ENCODE peak calls at places on chromosomes 12 and 14, in five cellular contexts. H, J, T, M and Z are unnamed samples.

GRCh38 chr14:83300454-83301064 is 1766.9 kb upstream of the SEL1L start:
- DNase-seq in M (peak; percentile 12), J (peak; percentile 12), H (peak; percentile 52), T (no peak), Z (peak; percentile 0)

GRCh38 chr12:5073838-5074237 is 30.2 kb downstream of the KCNA5 start:
- DNase-seq in T (no peak), M (peak; percentile 22), H (peak; percentile 44), J (no peak), Z (peak; percentile 10)

GRCh38 chr12:8572507-8572906 is 31.8 kb upstream of the CLEC4E start:
- DNase-seq in T (no peak), M (no peak), J (no peak), H (no peak), Z (no peak)

GRCh38 chr14:25909361-25909760 is 688.5 kb downstream of the NOVA1 start:
- DNase-seq in H (no peak), M (no peak), T (no peak), J (peak; percentile 9), Z (no peak)

GRCh38 chr12:72330291-72330690 is 58.1 kb downstream of the TRHDE start:
- DNase-seq in T (no peak), M (no peak), H (peak; percentile 82), J (no peak), Z (no peak)

GRCh38 chr12:82757059-82757458 is 70.4 kb downstream of the TMTC2 start:
- DNase-seq in J (no peak), M (no peak), H (no peak), T (no peak), Z (no peak)

GRCh38 chr12:7108042-7108927 is 729 bp downstream of the C1RL start:
- DNase-seq in T (peak; percentile 55), H (peak; percentile 70), J (peak; percentile 69), M (peak; percentile 70), Z (peak; percentile 78)

GRCh38 chr14:102039157-102039556 is 47.7 kb downstream of the HSP90AA1 start:
- DNase-seq in J (no peak), H (no peak), M (no peak), T (no peak), Z (no peak)

GRCh38 chr14:70780396-70781075 is 28.8 kb downstream of the MAP3K9 start:
- DNase-seq in J (no peak), T (peak; percentile 66), H (no peak), M (no peak), Z (no peak)

GRCh38 chr14:97253756-97254155 is 456.6 kb downstream of the VRK1 start:
- DNase-seq in J (no peak), M (no peak), T (no peak), H (no peak), Z (no peak)

GRCh38 chr14:61585598-61586538 is 109.4 kb upstream of the HIF1A start:
- DNase-seq in T (no peak), H (peak; percentile 93), J (no peak), M (no peak), Z (no peak)

GRCh38 chr12:96238336-96239031 is 44.3 kb downstream of the ELK3 start:
- DNase-seq in H (no peak), J (no peak), T (no peak), M (no peak), Z (no peak)
- H4K20me1 ChIP-seq in H (peaks cover 81% of the 10 kb centered on the region), J (no peaks in the 10 kb centered on the region), T (no peaks in the 10 kb centered on the region), M (peaks cover 94% of the 10 kb centered on the region), Z (no peaks in the 10 kb centered on the region)

DNA sequence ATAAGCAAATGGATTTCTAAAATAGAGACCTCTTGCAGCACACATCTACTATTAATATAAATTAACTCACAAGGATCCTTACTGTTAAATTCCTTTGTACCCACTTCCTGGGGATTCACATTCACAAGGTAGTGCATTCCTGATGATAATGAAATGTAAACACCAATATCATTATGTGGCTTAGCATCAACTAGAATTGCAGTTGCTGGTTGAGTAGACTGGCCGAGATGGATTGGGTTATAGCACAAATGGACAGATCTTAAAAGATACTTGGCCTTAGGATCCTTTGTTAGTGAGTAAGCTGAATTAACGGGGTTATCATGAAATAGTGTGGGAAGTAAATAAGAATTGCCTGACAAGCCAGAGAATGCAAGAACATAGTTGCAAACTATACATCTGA is 369.1 kb downstream of the AEBP2 start:
- DNase-seq in M (no peak), J (no peak), H (no peak), T (no peak), Z (no peak)
- TF ChIP-seq MXI1 in M (no peak), J (no peak), H (no peak), T (no peak), Z (no peak)

DNA sequence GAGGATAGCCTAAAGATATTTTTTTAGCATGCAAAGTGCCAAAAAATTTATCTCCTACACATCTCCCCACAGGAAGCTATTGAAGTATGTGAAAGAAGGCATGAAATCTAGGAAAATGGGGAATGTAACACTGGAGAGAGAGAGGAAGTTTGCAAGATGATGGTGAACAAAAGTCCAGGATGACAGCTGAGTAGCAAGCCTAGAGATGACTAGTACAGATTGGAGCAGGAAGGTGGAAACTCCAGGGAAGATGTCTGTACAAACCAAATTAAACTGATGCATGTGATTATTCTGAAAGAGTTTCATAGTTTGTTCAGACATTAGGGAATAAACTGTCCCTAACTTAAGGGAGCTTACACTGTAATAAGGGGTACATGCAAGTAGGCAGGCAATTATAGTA is 99.3 kb downstream of the RAD51B start:
- DNase-seq in H (no peak), M (no peak), J (no peak), T (no peak), Z (no peak)
- H4K20me1 ChIP-seq in H (no peaks in the 10 kb centered on the region), M (no peaks in the 10 kb centered on the region), J (no peaks in the 10 kb centered on the region), T (no peaks in the 10 kb centered on the region), Z (no peaks in the 10 kb centered on the region)

GRCh38 chr12:50187084-50187900 is 20.1 kb upstream of the CERS5 start:
- DNase-seq in M (no peak), T (peak; percentile 47), H (peak; percentile 94), J (no peak), Z (no peak)
- TF ChIP-seq MXI1 in M (no peak), T (peak; percentile 15), H (no peak), J (no peak), Z (no peak)

DNA sequence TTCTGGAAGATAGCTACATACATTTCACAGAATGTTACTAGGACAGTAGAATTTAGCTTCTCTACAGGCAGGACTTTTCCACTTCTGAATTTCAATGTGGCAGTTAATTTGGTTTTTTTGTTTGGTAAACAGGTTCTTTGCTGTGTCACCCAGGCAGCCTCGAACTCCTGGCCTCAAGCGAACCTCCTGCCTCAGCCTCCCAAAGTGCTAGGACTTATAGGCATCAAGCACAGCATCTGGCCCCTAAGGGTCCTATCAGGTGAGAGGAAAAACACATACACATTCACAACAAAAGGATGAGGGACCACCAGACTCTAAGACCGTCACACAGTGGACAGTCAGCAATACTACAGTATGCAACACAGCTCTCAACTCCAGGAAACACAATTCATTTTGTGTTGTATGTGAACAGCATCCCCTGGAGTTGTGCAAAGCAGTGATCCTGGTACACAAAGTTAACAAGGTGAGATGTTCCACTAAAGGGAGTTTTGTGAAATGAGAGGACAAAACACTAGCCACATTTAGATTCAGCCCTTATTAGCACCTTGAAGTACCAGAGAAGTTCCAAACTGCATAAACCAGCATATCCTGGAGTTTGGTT is 6.9 kb downstream of the ATP2B1 start:
- DNase-seq in J (no peak), M (no peak), H (no peak), T (no peak), Z (no peak)
- H4K20me1 ChIP-seq in J (peaks cover 22% of the 10 kb centered on the region), M (peaks cover 12% of the 10 kb centered on the region), H (peaks cover 60% of the 10 kb centered on the region), T (peaks cover 3% of the 10 kb centered on the region), Z (peaks cover 17% of the 10 kb centered on the region)

DNA sequence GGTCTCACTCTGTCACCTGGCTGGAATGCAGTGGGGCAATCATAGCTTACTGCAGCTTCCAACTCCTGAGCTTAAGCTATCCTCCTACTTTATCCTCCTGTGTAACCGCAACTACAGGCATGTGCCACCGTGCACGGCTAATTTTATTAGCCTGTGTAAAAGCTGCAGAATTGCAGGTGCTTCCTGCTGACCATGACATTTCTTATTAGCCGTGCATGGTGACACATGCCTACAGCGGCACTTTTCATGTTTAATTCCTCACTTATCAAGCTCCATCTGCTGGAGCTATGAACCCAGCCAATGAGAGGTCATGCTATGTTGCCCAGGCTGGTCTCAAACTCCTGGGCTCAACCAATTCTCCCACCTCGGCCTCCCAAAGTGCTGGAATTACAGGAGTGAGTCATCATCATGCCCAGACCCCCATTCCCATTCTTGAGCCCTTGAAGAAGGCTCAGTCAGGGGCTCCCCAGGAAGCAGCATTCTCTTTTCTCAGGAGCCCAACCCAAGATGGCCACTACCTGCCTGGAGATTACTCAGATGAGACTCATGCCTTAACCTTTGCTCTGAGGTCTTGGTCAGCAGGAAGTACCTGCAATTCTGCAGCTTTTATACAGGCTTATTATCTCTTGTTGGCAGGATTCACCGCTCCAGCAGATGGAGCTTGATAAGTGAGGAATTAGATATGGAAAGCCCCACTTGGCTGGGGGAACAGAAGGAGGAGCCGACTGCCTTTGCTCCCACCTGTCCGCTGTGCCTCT is 503.2 kb downstream of the MED13L start:
- DNase-seq in T (no peak), H (no peak), M (no peak), J (no peak), Z (no peak)
- TF ChIP-seq MXI1 in T (no peak), H (no peak), M (no peak), J (no peak), Z (no peak)

GRCh38 chr12:42442328-42442759 is 116.4 kb downstream of the PPHLN1 start:
- DNase-seq in J (peak; percentile 5), T (no peak), H (no peak), M (no peak), Z (peak; percentile 70)

GRCh38 chr12:42440608-42441007 is 114.6 kb downstream of the PPHLN1 start:
- DNase-seq in J (no peak), M (no peak), H (no peak), T (no peak), Z (no peak)

GRCh38 chr12:42444192-42444943 is 118.4 kb downstream of the PPHLN1 start:
- DNase-seq in H (no peak), M (no peak), T (no peak), J (no peak), Z (peak; percentile 28)

GRCh38 chr12:42445891-42446290 is 119.9 kb downstream of the PPHLN1 start:
- DNase-seq in M (no peak), J (no peak), H (no peak), T (no peak), Z (no peak)

DNA sequence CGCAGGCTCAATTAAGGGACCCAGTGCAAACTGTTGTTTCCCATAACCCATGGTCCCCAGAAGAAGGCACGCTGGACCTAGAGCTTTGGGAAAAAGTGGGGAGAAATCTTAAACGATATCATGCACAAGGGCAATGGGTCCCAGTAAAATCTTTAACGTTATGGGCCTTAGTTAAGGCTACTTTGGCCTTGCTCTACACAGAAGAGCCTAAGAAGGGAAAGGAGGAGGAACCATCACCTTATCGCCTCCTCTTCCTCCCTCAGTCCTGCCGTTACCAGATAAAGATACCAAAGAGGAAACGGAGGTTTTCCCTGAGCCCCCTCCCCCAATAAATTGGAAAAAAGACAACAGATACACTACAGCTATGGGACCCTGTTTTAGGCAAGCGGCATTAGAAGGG is 116.9 kb downstream of the PPHLN1 start:
- DNase-seq in J (no peak), M (no peak), T (no peak), H (no peak), Z (peak; percentile 42)
- H4K20me1 ChIP-seq in J (no peaks in the 10 kb centered on the region), M (no peaks in the 10 kb centered on the region), T (no peaks in the 10 kb centered on the region), H (no peaks in the 10 kb centered on the region), Z (no peaks in the 10 kb centered on the region)